ENCODE peak calls at places on chromosomes 11 and 22, in nine cellular contexts. One of them, this sample, is unnamed.

GRCh38 chr11:9905562-9905961 is 241.7 kb downstream of the SWAP70 start:
- DNase-seq in HepG2: no peak
- DNase-seq in transverse colon: no peak
- DNase-seq in A549: peak; percentile 22
- DNase-seq in sigmoid colon: no peak
- DNase-seq in GM12878: no peak
- DNase-seq in ovary: no peak
- DNase-seq in K562: no peak
- DNase-seq in tibial nerve: no peak
- DNase-seq in this sample: no peak

GRCh38 chr11:133955945-133956421 is 785 bp downstream of the IGSF9B start:
- DNase-seq in HepG2: no peak
- DNase-seq in transverse colon: no peak
- DNase-seq in A549: no peak
- DNase-seq in sigmoid colon: no peak
- DNase-seq in GM12878: no peak
- DNase-seq in ovary: no peak
- DNase-seq in K562: no peak
- DNase-seq in tibial nerve: no peak
- DNase-seq in this sample: no peak

GRCh38 chr22:33723915-33724314 is 196.4 kb downstream of the LARGE1 start:
- DNase-seq in HepG2: no peak
- DNase-seq in transverse colon: no peak
- DNase-seq in A549: no peak
- DNase-seq in sigmoid colon: no peak
- DNase-seq in GM12878: no peak
- DNase-seq in ovary: no peak
- DNase-seq in K562: no peak
- DNase-seq in tibial nerve: no peak
- DNase-seq in this sample: no peak

GRCh38 chr11:111454561-111455192 is 57.5 kb downstream of the BTG4 start:
- DNase-seq in HepG2: peak; percentile 42
- DNase-seq in transverse colon: peak; percentile 46
- DNase-seq in A549: peak; percentile 45
- DNase-seq in sigmoid colon: no peak
- DNase-seq in GM12878: no peak
- DNase-seq in ovary: no peak
- DNase-seq in K562: peak; percentile 80
- DNase-seq in tibial nerve: no peak
- DNase-seq in this sample: no peak

GRCh38 chr22:42116848-42117424 is 13.7 kb downstream of the CYP2D6 start:
- DNase-seq in HepG2: no peak
- DNase-seq in transverse colon: peak; percentile 40
- DNase-seq in A549: no peak
- DNase-seq in sigmoid colon: no peak
- DNase-seq in GM12878: no peak
- DNase-seq in ovary: no peak
- DNase-seq in K562: no peak
- DNase-seq in tibial nerve: no peak
- DNase-seq in this sample: no peak

GRCh38 chr22:45548441-45548840 is 45.8 kb downstream of the FBLN1 start:
- DNase-seq in HepG2: no peak
- DNase-seq in transverse colon: no peak
- DNase-seq in A549: no peak
- DNase-seq in sigmoid colon: no peak
- DNase-seq in GM12878: no peak
- DNase-seq in ovary: no peak
- DNase-seq in K562: no peak
- DNase-seq in tibial nerve: no peak
- DNase-seq in this sample: peak; percentile 62

GRCh38 chr11:58688779-58689503 is 42.8 kb downstream of the GLYAT start:
- DNase-seq in HepG2: no peak
- DNase-seq in transverse colon: no peak
- DNase-seq in A549: no peak
- DNase-seq in sigmoid colon: no peak
- DNase-seq in GM12878: no peak
- DNase-seq in ovary: no peak
- DNase-seq in K562: no peak
- DNase-seq in tibial nerve: no peak
- DNase-seq in this sample: no peak

GRCh38 chr11:69337211-69337721 is 43.3 kb downstream of the MYEOV start:
- DNase-seq in HepG2: no peak
- DNase-seq in transverse colon: peak; percentile 70
- DNase-seq in A549: no peak
- DNase-seq in sigmoid colon: no peak
- DNase-seq in GM12878: peak; percentile 66
- DNase-seq in ovary: no peak
- DNase-seq in K562: no peak
- DNase-seq in tibial nerve: no peak
- DNase-seq in this sample: no peak

DNA sequence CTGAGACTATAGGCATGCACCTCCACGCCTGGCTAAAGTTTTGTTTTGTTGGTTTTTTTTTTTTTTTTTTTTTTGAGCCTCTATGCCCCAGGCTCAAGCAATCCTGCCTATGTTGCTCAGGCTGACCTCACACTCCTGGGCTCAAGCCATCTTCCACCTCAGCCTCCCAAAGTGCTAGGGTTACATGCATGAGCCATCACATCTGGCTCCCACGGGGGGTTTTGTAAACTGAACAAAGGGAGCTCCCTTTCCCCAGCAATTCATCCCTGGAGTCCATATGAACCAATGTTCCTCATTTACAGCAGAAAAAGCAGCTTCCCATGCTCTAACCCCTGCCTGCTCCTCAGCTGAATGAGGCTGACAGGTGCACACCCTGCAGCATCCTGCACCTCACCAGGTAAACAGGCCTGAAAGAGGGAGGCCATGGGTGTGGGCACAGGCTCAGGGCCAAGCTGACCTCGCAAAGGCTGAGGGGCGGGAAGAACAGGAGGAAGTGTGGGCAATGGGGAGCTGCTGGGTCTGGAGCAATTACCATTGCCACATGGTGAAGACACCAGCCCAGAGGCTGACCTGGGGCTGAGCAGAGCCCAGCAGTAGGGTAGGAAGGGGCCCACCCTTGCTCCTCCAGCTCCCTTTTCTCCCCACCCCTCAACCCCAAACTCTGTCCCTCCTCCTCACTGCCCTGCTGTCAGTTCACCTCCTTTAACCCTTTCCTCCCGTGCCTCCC is 58.2 kb downstream of the RBX1 start:
- DNase-seq in HepG2: no peak
- DNase-seq in transverse colon: no peak
- DNase-seq in A549: no peak
- DNase-seq in sigmoid colon: no peak
- DNase-seq in GM12878: no peak
- DNase-seq in ovary: no peak
- DNase-seq in K562: no peak
- DNase-seq in tibial nerve: no peak
- DNase-seq in this sample: no peak
- TF ChIP-seq EP300 in HepG2: no peak
- TF ChIP-seq EP300 in transverse colon: no peak
- TF ChIP-seq EP300 in A549: no peak
- TF ChIP-seq EP300 in sigmoid colon: no peak
- TF ChIP-seq EP300 in GM12878: no peak
- TF ChIP-seq EP300 in ovary: no peak
- TF ChIP-seq EP300 in K562: no peak
- TF ChIP-seq EP300 in tibial nerve: no peak
- TF ChIP-seq EP300 in this sample: no peak

GRCh38 chr11:1487091-1487850 is 692 bp upstream of the MOB2 start:
- DNase-seq in HepG2: no peak
- DNase-seq in transverse colon: no peak
- DNase-seq in A549: no peak
- DNase-seq in sigmoid colon: peak; percentile 74
- DNase-seq in GM12878: no peak
- DNase-seq in ovary: peak; percentile 46
- DNase-seq in K562: no peak
- DNase-seq in tibial nerve: no peak
- DNase-seq in this sample: no peak

GRCh38 chr11:1488575-1489180 is 2.1 kb upstream of the MOB2 start:
- DNase-seq in HepG2: no peak
- DNase-seq in transverse colon: no peak
- DNase-seq in A549: no peak
- DNase-seq in sigmoid colon: peak; percentile 63
- DNase-seq in GM12878: no peak
- DNase-seq in ovary: peak; percentile 19
- DNase-seq in K562: no peak
- DNase-seq in tibial nerve: no peak
- DNase-seq in this sample: no peak

GRCh38 chr11:1485504-1485885 is 1.1 kb downstream of the MOB2 start:
- DNase-seq in HepG2: no peak
- DNase-seq in transverse colon: no peak
- DNase-seq in A549: no peak
- DNase-seq in sigmoid colon: peak; percentile 63
- DNase-seq in GM12878: no peak
- DNase-seq in ovary: peak; percentile 29
- DNase-seq in K562: peak; percentile 19
- DNase-seq in tibial nerve: no peak
- DNase-seq in this sample: no peak

GRCh38 chr11:1486054-1486825 is at the start of gene MOB2:
- DNase-seq in HepG2: no peak
- DNase-seq in transverse colon: peak; percentile 70
- DNase-seq in A549: no peak
- DNase-seq in sigmoid colon: peak; percentile 85
- DNase-seq in GM12878: no peak
- DNase-seq in ovary: peak; percentile 66
- DNase-seq in K562: peak; percentile 33
- DNase-seq in tibial nerve: no peak
- DNase-seq in this sample: peak; percentile 66

DNA sequence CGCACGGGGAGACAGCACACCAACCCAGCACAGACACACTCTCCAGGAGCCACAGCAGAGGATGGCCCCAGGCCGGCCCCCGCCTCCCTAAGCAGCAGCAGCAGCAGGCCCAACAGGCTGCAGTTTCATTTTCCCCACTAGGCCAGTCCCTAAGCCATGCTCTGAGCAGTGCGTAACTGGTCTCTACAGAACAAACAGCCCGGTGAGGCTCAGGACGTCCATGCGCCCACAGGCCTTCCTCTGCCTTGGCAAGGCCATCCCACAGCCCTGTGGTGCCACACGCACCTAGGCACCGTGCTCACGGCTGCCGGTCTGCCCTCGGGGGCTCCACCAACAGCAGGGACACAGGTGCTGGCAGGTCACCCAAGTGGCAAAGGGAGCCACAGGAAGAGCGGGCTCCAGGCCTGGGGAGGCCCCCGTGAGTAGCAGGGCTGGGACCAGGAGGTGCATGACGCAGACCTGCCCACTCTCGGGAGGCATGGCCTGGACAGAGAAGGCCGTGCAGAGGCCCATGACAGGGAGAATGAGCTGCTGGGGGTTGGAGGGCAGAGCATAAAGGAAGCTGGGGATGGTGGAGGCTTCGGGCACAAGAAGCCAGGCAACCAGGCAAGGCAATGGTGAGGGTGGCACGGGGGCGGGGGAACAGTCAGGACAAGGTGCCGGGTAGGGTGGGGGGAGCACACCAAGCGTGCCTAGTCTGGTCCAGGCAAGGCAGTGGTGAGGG is 1.4 kb upstream of the MOB2 start:
- DNase-seq in HepG2: no peak
- DNase-seq in transverse colon: no peak
- DNase-seq in A549: no peak
- DNase-seq in sigmoid colon: peak; percentile 79
- DNase-seq in GM12878: no peak
- DNase-seq in ovary: peak; percentile 31
- DNase-seq in K562: no peak
- DNase-seq in tibial nerve: no peak
- DNase-seq in this sample: peak; percentile 55
- H3K4me1 ChIP-seq in HepG2: no peaks in the 10 kb centered on the region
- H3K4me1 ChIP-seq in transverse colon: peaks cover 42% of the 10 kb centered on the region
- H3K4me1 ChIP-seq in A549: no peaks in the 10 kb centered on the region
- H3K4me1 ChIP-seq in sigmoid colon: peaks cover 47% of the 10 kb centered on the region
- H3K4me1 ChIP-seq in GM12878: peaks cover 7% of the 10 kb centered on the region
- H3K4me1 ChIP-seq in ovary: peaks cover 37% of the 10 kb centered on the region
- H3K4me1 ChIP-seq in K562: no peaks in the 10 kb centered on the region
- H3K4me1 ChIP-seq in tibial nerve: no peaks in the 10 kb centered on the region
- H3K4me1 ChIP-seq in this sample: peaks cover 57% of the 10 kb centered on the region

GRCh38 chr11:121323208-121323607 is 30.6 kb downstream of the SC5D start:
- DNase-seq in HepG2: no peak
- DNase-seq in transverse colon: no peak
- DNase-seq in A549: no peak
- DNase-seq in sigmoid colon: no peak
- DNase-seq in GM12878: no peak
- DNase-seq in ovary: no peak
- DNase-seq in K562: no peak
- DNase-seq in tibial nerve: no peak
- DNase-seq in this sample: no peak

GRCh38 chr11:121318848-121319834 is 26.6 kb downstream of the SC5D start:
- DNase-seq in HepG2: peak; percentile 30
- DNase-seq in transverse colon: no peak
- DNase-seq in A549: peak; percentile 26
- DNase-seq in sigmoid colon: no peak
- DNase-seq in GM12878: no peak
- DNase-seq in ovary: no peak
- DNase-seq in K562: no peak
- DNase-seq in tibial nerve: no peak
- DNase-seq in this sample: no peak

GRCh38 chr11:121326230-121326629 is 33.7 kb downstream of the SC5D start:
- DNase-seq in HepG2: no peak
- DNase-seq in transverse colon: no peak
- DNase-seq in A549: no peak
- DNase-seq in sigmoid colon: no peak
- DNase-seq in GM12878: no peak
- DNase-seq in ovary: no peak
- DNase-seq in K562: no peak
- DNase-seq in tibial nerve: no peak
- DNase-seq in this sample: no peak

GRCh38 chr11:121321614-121322243 is 29.2 kb downstream of the SC5D start:
- DNase-seq in HepG2: no peak
- DNase-seq in transverse colon: peak; percentile 49
- DNase-seq in A549: peak; percentile 15
- DNase-seq in sigmoid colon: no peak
- DNase-seq in GM12878: no peak
- DNase-seq in ovary: no peak
- DNase-seq in K562: no peak
- DNase-seq in tibial nerve: no peak
- DNase-seq in this sample: no peak
- TF ChIP-seq CTCF in HepG2: peak; percentile 72
- TF ChIP-seq CTCF in transverse colon: peak; percentile 38
- TF ChIP-seq CTCF in A549: no peak
- TF ChIP-seq CTCF in sigmoid colon: peak; percentile 27
- TF ChIP-seq CTCF in GM12878: peak; percentile 92
- TF ChIP-seq CTCF in ovary: no peak
- TF ChIP-seq CTCF in K562: peak; percentile 22
- TF ChIP-seq CTCF in tibial nerve: peak; percentile 20
- TF ChIP-seq CTCF in this sample: no peak

DNA sequence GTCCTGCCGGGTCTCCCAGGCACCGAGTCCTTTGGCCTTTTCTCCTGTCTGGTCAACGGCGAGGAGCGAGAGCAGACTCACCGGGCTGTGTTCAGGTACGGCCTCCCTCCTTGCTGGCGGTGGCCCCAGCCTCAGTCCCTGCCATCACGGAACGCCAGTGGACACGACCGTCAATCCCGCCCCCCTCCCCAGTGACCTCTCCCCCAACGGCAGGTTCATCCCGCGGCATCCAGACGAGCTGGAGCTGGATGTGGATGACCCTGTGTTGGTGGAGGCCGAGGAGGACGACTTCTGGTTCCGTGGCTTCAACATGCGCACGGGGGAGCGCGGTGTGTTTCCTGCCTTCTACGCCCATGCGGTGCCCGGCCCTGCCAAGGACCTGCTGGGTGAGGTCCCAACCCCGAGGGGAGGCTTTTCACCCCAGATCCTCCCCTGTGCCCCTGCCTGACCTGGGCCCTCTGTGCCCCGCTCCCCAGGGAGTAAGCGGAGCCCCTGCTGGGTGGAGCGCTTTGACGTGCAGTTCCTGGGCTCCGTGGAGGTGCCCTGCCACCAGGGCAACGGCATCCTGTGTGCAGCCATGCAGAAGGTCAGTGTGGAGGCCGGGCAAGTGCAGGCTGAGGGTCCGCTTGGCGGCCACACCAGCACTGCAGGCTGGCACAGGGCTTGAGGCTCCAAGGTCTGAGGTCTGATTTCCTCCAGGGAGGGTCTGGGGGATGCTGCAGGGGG is 4.9 kb downstream of the MAPK8IP2 start:
- DNase-seq in HepG2: no peak
- DNase-seq in transverse colon: no peak
- DNase-seq in A549: no peak
- DNase-seq in sigmoid colon: no peak
- DNase-seq in GM12878: no peak
- DNase-seq in ovary: no peak
- DNase-seq in K562: no peak
- DNase-seq in tibial nerve: no peak
- DNase-seq in this sample: peak; percentile 53
- TF ChIP-seq EP300 in HepG2: no peak
- TF ChIP-seq EP300 in transverse colon: no peak
- TF ChIP-seq EP300 in A549: no peak
- TF ChIP-seq EP300 in sigmoid colon: no peak
- TF ChIP-seq EP300 in GM12878: no peak
- TF ChIP-seq EP300 in ovary: no peak
- TF ChIP-seq EP300 in K562: no peak
- TF ChIP-seq EP300 in tibial nerve: no peak
- TF ChIP-seq EP300 in this sample: no peak